ENCODE peak calls at places on chromosomes 6 and 20, in nine cellular contexts. One of them, this sample, is unnamed.

GRCh38 chr6:163427498-163428254 is 13.2 kb downstream of the QKI start:
- DNase-seq in spleen: no peak
- DNase-seq in pancreas: no peak
- DNase-seq in WERI-Rb-1: no peak
- DNase-seq in endodermal cell: no peak
- DNase-seq in neural progenitor cell: peak; percentile 57
- DNase-seq in cardiac fibroblast: peak; percentile 93
- DNase-seq in fibroblast of pulmonary artery: peak; percentile 91
- DNase-seq in breast epithelium: no peak
- DNase-seq in this sample: peak; percentile 88

GRCh38 chr20:7744411-7744810 is 195.8 kb downstream of the HAO1 start:
- DNase-seq in pancreas: no peak
- DNase-seq in WERI-Rb-1: no peak
- DNase-seq in breast epithelium: no peak
- DNase-seq in spleen: no peak
- DNase-seq in cardiac fibroblast: peak; percentile 94
- DNase-seq in endodermal cell: no peak
- DNase-seq in neural progenitor cell: no peak
- DNase-seq in fibroblast of pulmonary artery: peak; percentile 82
- DNase-seq in this sample: peak; percentile 90

GRCh38 chr6:99614430-99615161 is 8.0 kb downstream of the PRDM13 start:
- DNase-seq in pancreas: peak; percentile 78
- DNase-seq in fibroblast of pulmonary artery: no peak
- DNase-seq in cardiac fibroblast: no peak
- DNase-seq in WERI-Rb-1: peak; percentile 77
- DNase-seq in breast epithelium: no peak
- DNase-seq in neural progenitor cell: peak; percentile 76
- DNase-seq in spleen: peak; percentile 79
- DNase-seq in endodermal cell: peak; percentile 86
- DNase-seq in this sample: no peak

GRCh38 chr20:1324598-1325172 is 4.3 kb downstream of the SDCBP2 start:
- DNase-seq in endodermal cell: peak; percentile 27
- DNase-seq in WERI-Rb-1: no peak
- DNase-seq in breast epithelium: no peak
- DNase-seq in fibroblast of pulmonary artery: peak; percentile 82
- DNase-seq in cardiac fibroblast: peak; percentile 88
- DNase-seq in pancreas: no peak
- DNase-seq in spleen: peak; percentile 69
- DNase-seq in neural progenitor cell: no peak
- DNase-seq in this sample: peak; percentile 91

GRCh38 chr6:110534731-110535164 is 58.3 kb upstream of the SLC22A16 start:
- DNase-seq in fibroblast of pulmonary artery: peak; percentile 75
- DNase-seq in endodermal cell: no peak
- DNase-seq in spleen: no peak
- DNase-seq in pancreas: no peak
- DNase-seq in WERI-Rb-1: no peak
- DNase-seq in breast epithelium: peak; percentile 29
- DNase-seq in cardiac fibroblast: peak; percentile 90
- DNase-seq in neural progenitor cell: no peak
- DNase-seq in this sample: peak; percentile 96

GRCh38 chr6:20379231-20379630 is 22.4 kb upstream of the E2F3 start:
- DNase-seq in fibroblast of pulmonary artery: no peak
- DNase-seq in endodermal cell: no peak
- DNase-seq in spleen: no peak
- DNase-seq in neural progenitor cell: no peak
- DNase-seq in breast epithelium: no peak
- DNase-seq in WERI-Rb-1: no peak
- DNase-seq in pancreas: no peak
- DNase-seq in cardiac fibroblast: no peak
- DNase-seq in this sample: no peak

GRCh38 chr6:157091832-157092231 is 231.5 kb downstream of the TMEM242 start:
- DNase-seq in breast epithelium: no peak
- DNase-seq in fibroblast of pulmonary artery: no peak
- DNase-seq in spleen: no peak
- DNase-seq in neural progenitor cell: no peak
- DNase-seq in cardiac fibroblast: no peak
- DNase-seq in endodermal cell: no peak
- DNase-seq in pancreas: no peak
- DNase-seq in WERI-Rb-1: no peak
- DNase-seq in this sample: no peak

GRCh38 chr6:169784941-169785340 is 33.5 kb downstream of the ERMARD start:
- DNase-seq in breast epithelium: no peak
- DNase-seq in neural progenitor cell: no peak
- DNase-seq in endodermal cell: no peak
- DNase-seq in cardiac fibroblast: no peak
- DNase-seq in spleen: no peak
- DNase-seq in WERI-Rb-1: no peak
- DNase-seq in fibroblast of pulmonary artery: no peak
- DNase-seq in pancreas: no peak
- DNase-seq in this sample: no peak

GRCh38 chr20:32354592-32355416 is 3.3 kb upstream of the ASXL1 start:
- DNase-seq in fibroblast of pulmonary artery: peak; percentile 63
- DNase-seq in breast epithelium: no peak
- DNase-seq in pancreas: no peak
- DNase-seq in WERI-Rb-1: no peak
- DNase-seq in cardiac fibroblast: peak; percentile 88
- DNase-seq in spleen: no peak
- DNase-seq in neural progenitor cell: no peak
- DNase-seq in endodermal cell: no peak
- DNase-seq in this sample: peak; percentile 85

GRCh38 chr20:3072530-3073250 is 1.3 kb downstream of the OXT start:
- DNase-seq in cardiac fibroblast: no peak
- DNase-seq in spleen: peak; percentile 42
- DNase-seq in endodermal cell: no peak
- DNase-seq in neural progenitor cell: no peak
- DNase-seq in breast epithelium: no peak
- DNase-seq in pancreas: no peak
- DNase-seq in WERI-Rb-1: no peak
- DNase-seq in fibroblast of pulmonary artery: no peak
- DNase-seq in this sample: no peak

GRCh38 chr6:158016571-158017383 is 35.1 kb downstream of the SYNJ2 start:
- DNase-seq in neural progenitor cell: peak; percentile 28
- DNase-seq in cardiac fibroblast: no peak
- DNase-seq in endodermal cell: no peak
- DNase-seq in spleen: peak; percentile 47
- DNase-seq in pancreas: peak; percentile 41
- DNase-seq in fibroblast of pulmonary artery: no peak
- DNase-seq in WERI-Rb-1: no peak
- DNase-seq in breast epithelium: no peak
- DNase-seq in this sample: no peak

GRCh38 chr20:18712116-18712515 is 101.5 kb upstream of the SCP2D1 start:
- DNase-seq in pancreas: no peak
- DNase-seq in fibroblast of pulmonary artery: no peak
- DNase-seq in neural progenitor cell: no peak
- DNase-seq in spleen: no peak
- DNase-seq in WERI-Rb-1: no peak
- DNase-seq in breast epithelium: no peak
- DNase-seq in cardiac fibroblast: peak; percentile 8
- DNase-seq in endodermal cell: no peak
- DNase-seq in this sample: peak; percentile 38

GRCh38 chr20:18715564-18715963 is 98.0 kb upstream of the SCP2D1 start:
- DNase-seq in pancreas: no peak
- DNase-seq in fibroblast of pulmonary artery: no peak
- DNase-seq in endodermal cell: no peak
- DNase-seq in breast epithelium: no peak
- DNase-seq in cardiac fibroblast: no peak
- DNase-seq in neural progenitor cell: no peak
- DNase-seq in WERI-Rb-1: no peak
- DNase-seq in spleen: no peak
- DNase-seq in this sample: no peak

GRCh38 chr20:18717062-18717461 is 96.5 kb upstream of the SCP2D1 start:
- DNase-seq in spleen: no peak
- DNase-seq in pancreas: no peak
- DNase-seq in WERI-Rb-1: no peak
- DNase-seq in cardiac fibroblast: no peak
- DNase-seq in breast epithelium: no peak
- DNase-seq in fibroblast of pulmonary artery: no peak
- DNase-seq in neural progenitor cell: no peak
- DNase-seq in endodermal cell: no peak
- DNase-seq in this sample: peak; percentile 38

GRCh38 chr20:18718129-18718528 is 95.5 kb upstream of the SCP2D1 start:
- DNase-seq in fibroblast of pulmonary artery: no peak
- DNase-seq in breast epithelium: no peak
- DNase-seq in spleen: no peak
- DNase-seq in cardiac fibroblast: no peak
- DNase-seq in neural progenitor cell: no peak
- DNase-seq in pancreas: no peak
- DNase-seq in endodermal cell: no peak
- DNase-seq in WERI-Rb-1: no peak
- DNase-seq in this sample: no peak

DNA sequence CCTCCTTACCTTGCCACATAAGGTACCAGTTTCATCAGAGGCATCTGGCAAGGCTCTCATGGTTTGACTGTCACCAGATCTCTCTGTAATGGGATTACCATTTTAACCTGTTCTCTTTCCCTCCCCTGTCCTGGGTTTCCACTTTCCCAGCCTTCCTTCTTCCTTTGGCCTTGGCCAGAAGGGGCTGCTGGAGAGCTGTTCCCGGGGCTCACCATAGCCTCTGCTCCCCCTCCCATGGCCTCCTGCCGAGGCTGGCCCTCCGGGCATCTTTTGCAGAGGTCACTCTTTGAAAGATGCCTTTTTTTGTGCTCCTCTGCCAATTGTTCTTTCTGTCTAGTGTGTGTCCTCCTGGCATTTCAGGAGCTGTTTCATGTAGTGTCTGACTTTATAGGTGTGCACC is 100.7 kb upstream of the SCP2D1 start:
- DNase-seq in endodermal cell: peak; percentile 84
- DNase-seq in cardiac fibroblast: no peak
- DNase-seq in breast epithelium: no peak
- DNase-seq in neural progenitor cell: peak; percentile 67
- DNase-seq in fibroblast of pulmonary artery: no peak
- DNase-seq in WERI-Rb-1: no peak
- DNase-seq in pancreas: no peak
- DNase-seq in spleen: no peak
- DNase-seq in this sample: no peak
- TF ChIP-seq CTCF in endodermal cell: peak; percentile 72
- TF ChIP-seq CTCF in cardiac fibroblast: no peak
- TF ChIP-seq CTCF in breast epithelium: no peak
- TF ChIP-seq CTCF in neural progenitor cell: peak; percentile 59
- TF ChIP-seq CTCF in fibroblast of pulmonary artery: no peak
- TF ChIP-seq CTCF in WERI-Rb-1: peak; percentile 21
- TF ChIP-seq CTCF in pancreas: no peak
- TF ChIP-seq CTCF in spleen: no peak
- TF ChIP-seq CTCF in this sample: no peak

DNA sequence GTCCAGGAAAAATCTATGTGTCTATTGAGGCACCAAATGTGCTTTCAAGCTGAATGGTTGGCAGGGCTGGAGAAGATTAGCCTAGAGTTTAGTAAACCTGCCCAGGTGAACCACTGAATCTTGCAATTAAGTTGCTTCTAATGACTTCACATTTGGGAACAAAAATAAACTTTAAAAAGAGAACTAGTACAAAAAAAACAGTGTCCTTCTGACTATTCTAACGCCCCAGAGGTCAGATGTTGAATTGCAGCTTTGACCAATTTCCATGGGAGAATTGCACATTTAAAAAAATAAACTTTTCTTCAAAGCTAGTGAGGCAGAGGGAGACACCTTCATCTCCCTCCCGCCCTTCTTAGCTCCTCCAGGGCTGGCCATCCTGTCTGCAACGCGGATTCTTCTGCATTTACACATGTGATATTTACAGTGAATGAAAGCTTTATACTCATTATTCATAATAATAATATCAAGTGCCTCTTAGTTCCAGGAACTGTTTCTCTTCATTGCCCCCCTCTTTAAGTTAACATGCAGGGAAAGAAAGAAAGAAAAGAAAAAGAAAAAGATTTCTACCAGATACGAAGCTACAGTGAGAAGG is 270.2 kb downstream of the SMOC2 start:
- DNase-seq in breast epithelium: no peak
- DNase-seq in neural progenitor cell: no peak
- DNase-seq in spleen: no peak
- DNase-seq in WERI-Rb-1: no peak
- DNase-seq in fibroblast of pulmonary artery: no peak
- DNase-seq in pancreas: no peak
- DNase-seq in cardiac fibroblast: peak; percentile 15
- DNase-seq in endodermal cell: no peak
- DNase-seq in this sample: peak; percentile 5
- TF ChIP-seq CTCF in breast epithelium: peak; percentile 43
- TF ChIP-seq CTCF in neural progenitor cell: peak; percentile 50
- TF ChIP-seq CTCF in spleen: peak; percentile 13
- TF ChIP-seq CTCF in WERI-Rb-1: no peak
- TF ChIP-seq CTCF in fibroblast of pulmonary artery: peak; percentile 38
- TF ChIP-seq CTCF in pancreas: peak; percentile 52
- TF ChIP-seq CTCF in cardiac fibroblast: peak; percentile 45
- TF ChIP-seq CTCF in endodermal cell: peak; percentile 72
- TF ChIP-seq CTCF in this sample: peak; percentile 44

DNA sequence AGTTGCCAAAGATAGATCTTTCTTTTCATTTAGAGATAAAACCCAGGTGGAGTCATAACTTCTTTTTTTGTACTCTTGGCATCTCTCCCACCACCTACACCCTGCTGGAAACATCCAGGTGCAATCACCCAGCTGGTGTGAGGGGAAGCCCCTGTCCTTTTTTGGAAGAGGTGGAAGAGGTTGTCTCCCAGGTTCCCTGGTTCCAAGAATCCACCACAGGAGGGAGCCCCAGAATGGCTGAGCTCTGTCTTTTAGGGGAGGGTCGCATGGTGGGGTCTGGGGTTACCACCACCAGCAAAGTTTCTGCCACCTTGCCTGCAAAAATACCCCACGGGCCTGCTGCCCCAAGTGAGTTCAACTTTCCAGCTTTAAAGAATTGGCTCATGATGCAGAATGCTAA is 10.8 kb downstream of the SMOC2 start:
- DNase-seq in breast epithelium: no peak
- DNase-seq in endodermal cell: peak; percentile 78
- DNase-seq in cardiac fibroblast: no peak
- DNase-seq in pancreas: no peak
- DNase-seq in fibroblast of pulmonary artery: no peak
- DNase-seq in WERI-Rb-1: no peak
- DNase-seq in spleen: no peak
- DNase-seq in neural progenitor cell: peak; percentile 50
- DNase-seq in this sample: no peak
- TF ChIP-seq CTCF in breast epithelium: no peak
- TF ChIP-seq CTCF in endodermal cell: peak; percentile 76
- TF ChIP-seq CTCF in cardiac fibroblast: peak; percentile 26
- TF ChIP-seq CTCF in pancreas: no peak
- TF ChIP-seq CTCF in fibroblast of pulmonary artery: peak; percentile 26
- TF ChIP-seq CTCF in WERI-Rb-1: peak; percentile 60
- TF ChIP-seq CTCF in spleen: no peak
- TF ChIP-seq CTCF in neural progenitor cell: peak; percentile 62
- TF ChIP-seq CTCF in this sample: peak; percentile 10

DNA sequence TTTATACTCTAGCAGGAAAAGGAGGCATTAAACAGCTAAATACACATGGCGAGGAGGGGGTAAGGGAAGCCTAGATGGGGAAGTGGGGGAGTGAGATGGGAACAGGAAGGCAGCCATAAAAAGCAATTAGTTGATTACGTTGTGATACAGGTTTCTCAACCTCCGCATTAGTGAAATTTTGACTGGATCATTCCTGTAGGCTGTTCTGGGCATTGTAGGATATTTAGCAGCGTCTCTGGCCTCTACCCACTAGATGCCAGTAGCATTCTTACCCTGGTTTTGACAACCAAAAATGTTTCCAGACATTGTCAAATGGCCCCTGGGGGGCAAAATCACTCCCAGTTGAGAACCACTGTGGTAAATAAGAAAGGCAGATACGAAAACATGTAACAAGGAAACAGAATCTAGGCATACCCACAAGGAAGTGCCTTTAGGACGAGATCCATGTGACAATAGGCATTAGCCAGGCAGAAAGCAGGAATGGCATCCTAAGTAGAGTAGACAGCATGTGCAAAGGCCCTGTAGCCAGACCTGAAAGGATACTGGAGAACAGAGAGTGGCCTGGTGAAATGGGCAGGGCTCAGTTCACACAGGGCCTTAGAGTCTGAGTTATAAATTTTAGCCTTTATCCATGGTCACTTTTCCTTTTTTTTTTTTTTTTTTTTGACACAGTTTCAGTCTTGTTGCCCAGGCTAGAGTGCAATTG is 25.8 kb upstream of the PTPN1 start:
- DNase-seq in endodermal cell: no peak
- DNase-seq in cardiac fibroblast: no peak
- DNase-seq in spleen: no peak
- DNase-seq in pancreas: no peak
- DNase-seq in neural progenitor cell: no peak
- DNase-seq in fibroblast of pulmonary artery: no peak
- DNase-seq in WERI-Rb-1: no peak
- DNase-seq in breast epithelium: no peak
- DNase-seq in this sample: no peak
- TF ChIP-seq CTCF in endodermal cell: no peak
- TF ChIP-seq CTCF in cardiac fibroblast: no peak
- TF ChIP-seq CTCF in spleen: no peak
- TF ChIP-seq CTCF in pancreas: no peak
- TF ChIP-seq CTCF in neural progenitor cell: no peak
- TF ChIP-seq CTCF in fibroblast of pulmonary artery: no peak
- TF ChIP-seq CTCF in WERI-Rb-1: no peak
- TF ChIP-seq CTCF in breast epithelium: no peak
- TF ChIP-seq CTCF in this sample: peak; percentile 9